ENCODE peak calls at places on chromosomes 7 and 10, in four cellular contexts. F, C, X and K are unnamed samples.

GRCh38 chr10:98309366-98310355 is 41.7 kb upstream of the LOXL4 start:
- ATAC-seq in X (peak), C (peak), F (peak), K (peak)

GRCh38 chr10:99412100-99412499 is 18.3 kb downstream of the GOT1 start:
- ATAC-seq in F (peak), C (no peak), X (no peak), K (no peak)

GRCh38 chr10:91799580-91799975 is 1.4 kb downstream of the TNKS2 start:
- ATAC-seq in C (no peak), F (no peak), X (no peak), K (no peak)

GRCh38 chr7:50738932-50739331 is 43.8 kb downstream of the GRB10 start:
- ATAC-seq in C (no peak), F (no peak), X (no peak), K (no peak)

GRCh38 chr10:68543004-68543918 is 15.9 kb upstream of the SLC25A16 start:
- ATAC-seq in F (no peak), X (no peak), C (no peak), K (peak)

GRCh38 chr10:30491204-30491603 is 57.2 kb downstream of the MAP3K8 start:
- ATAC-seq in C (no peak), F (no peak), X (no peak), K (no peak)

GRCh38 chr7:66728571-66728970 is 12.0 kb upstream of the RABGEF1 start:
- ATAC-seq in F (no peak), C (no peak), X (no peak), K (no peak)

GRCh38 chr10:58856508-58857240 is 319.8 kb upstream of the PHYHIPL start:
- ATAC-seq in F (peak), X (no peak), C (no peak), K (peak)

GRCh38 chr7:101740981-101741725 is 76.3 kb upstream of the CUX1 start:
- ATAC-seq in X (peak), C (peak), F (no peak), K (no peak)

GRCh38 chr10:70320751-70321150 is 36.9 kb upstream of the NPFFR1 start:
- ATAC-seq in X (no peak), F (peak), C (no peak), K (no peak)

GRCh38 chr7:102412548-102412947 is 16.4 kb downstream of the PRKRIP1 start:
- ATAC-seq in F (peak), X (no peak), C (no peak), K (peak)

GRCh38 chr10:5843814-5844705 is 30.8 kb upstream of the GDI2 start:
- ATAC-seq in F (no peak), C (no peak), X (no peak), K (no peak)

GRCh38 chr10:784759-785538 is 95.5 kb upstream of the DIP2C start:
- ATAC-seq in C (no peak), X (peak), F (peak), K (peak)

GRCh38 chr7:158139499-158139898 is 448.1 kb downstream of the PTPRN2 start:
- ATAC-seq in X (no peak), F (no peak), C (no peak), K (no peak)

GRCh38 chr7:48114589-48114988 is 25.5 kb downstream of the UPP1 start:
- ATAC-seq in C (no peak), F (no peak), X (no peak), K (no peak)